ENCODE peak calls at places on chromosomes 7 and 10, in five cellular contexts. P is M059J; A is CMK; E is activated T-helper 1 cell treated with anti-CD3 and anti-CD28 coated beads, Interleukin-12 subunit alpha, Interleukin-12 subunit beta, Interleukin-2, Interleukin-4 antibody, amounts not matched to agents 30 ng/mL and 10 ng/mL and 1 ng/mL, durations not matched to agents 14 hours and 24 hours and 36 hours; F is A549. R is an unnamed sample.
A peak's percentile ranks its signal among the peaks of the same experiment; 100 is the strongest.

GRCh38 chr10:126618466-126618865 is 52.0 kb downstream of the C10orf90 start:
- DNase-seq in P (peak; percentile 24), A (no peak), E (no peak), F (no peak), R (no peak)

GRCh38 chr10:133326745-133327650 is 9.7 kb downstream of the CALY start:
- DNase-seq in P (peak; percentile 39), A (no peak), E (no peak), F (no peak), R (no peak)

GRCh38 chr10:21831986-21832735 is 171.4 kb downstream of the DNAJC1 start:
- DNase-seq in P (no peak), A (no peak), E (no peak), F (no peak), R (no peak)

GRCh38 chr7:95736635-95737034 is 35.7 kb upstream of the DYNC1I1 start:
- DNase-seq in P (no peak), A (no peak), E (no peak), F (no peak), R (no peak)

GRCh38 chr10:235921-236320 is 100.7 kb downstream of the ZMYND11 start:
- DNase-seq in P (no peak), A (no peak), E (no peak), F (no peak), R (no peak)

GRCh38 chr7:95687759-95688343 is 84.5 kb upstream of the DYNC1I1 start:
- DNase-seq in P (peak; percentile 51), A (no peak), E (no peak), F (peak; percentile 33), R (peak; percentile 41)

GRCh38 chr10:43681226-43681625 is 32.5 kb upstream of the ZNF32 start:
- DNase-seq in P (no peak), A (no peak), E (no peak), F (no peak), R (no peak)

GRCh38 chr10:21516270-21517131 is 9.0 kb downstream of the SKIDA1 start:
- DNase-seq in P (peak; percentile 57), A (no peak), E (peak; percentile 45), F (no peak), R (peak; percentile 70)

GRCh38 chr7:129093867-129094456 is 39.1 kb upstream of the TNPO3 start:
- DNase-seq in P (no peak), A (no peak), E (no peak), F (no peak), R (no peak)

GRCh38 chr7:149787428-149788299 is 14.3 kb upstream of the ZNF467 start:
- DNase-seq in P (no peak), A (no peak), E (no peak), F (peak; percentile 64), R (no peak)

GRCh38 chr10:73798927-73799563 is 12.4 kb downstream of the NDST2 start:
- DNase-seq in P (no peak), A (no peak), E (no peak), F (no peak), R (no peak)

GRCh38 chr10:8677642-8678041 is 623.2 kb downstream of the GATA3 start:
- DNase-seq in P (no peak), A (no peak), E (no peak), F (no peak), R (peak; percentile 53)

GRCh38 chr7:828793-829561 is 3.3 kb upstream of the SUN1 start:
- DNase-seq in P (no peak), A (no peak), E (no peak), F (no peak), R (no peak)

GRCh38 chr10:123301077-123301875 is 147.1 kb downstream of the BUB3 start:
- DNase-seq in P (peak; percentile 78), A (no peak), E (no peak), F (peak; percentile 59), R (peak; percentile 52)

GRCh38 chr10:114615600-114616007 is 42.5 kb downstream of the ABLIM1 start:
- DNase-seq in P (peak; percentile 46), A (no peak), E (no peak), F (no peak), R (peak; percentile 83)

GRCh38 chr7:55420535-55420934 is 55.4 kb downstream of the LANCL2 start:
- DNase-seq in P (peak; percentile 35), A (peak; percentile 41), E (no peak), F (no peak), R (no peak)

GRCh38 chr7:90594791-90595317 is 1.3 kb upstream of the CDK14 start:
- DNase-seq in P (peak; percentile 86), A (no peak), E (no peak), F (no peak), R (peak; percentile 53)

GRCh38 chr10:79345241-79346011 is 1.8 kb upstream of the PPIF start:
- DNase-seq in P (no peak), A (no peak), E (no peak), F (no peak), R (no peak)

GRCh38 chr7:131499801-131500200 is 56.6 kb downstream of the PODXL start:
- DNase-seq in P (no peak), A (no peak), E (no peak), F (no peak), R (no peak)

GRCh38 chr10:76647276-76647675 is 990.3 kb downstream of the KCNMA1 start:
- DNase-seq in P (peak; percentile 48), A (no peak), E (no peak), F (no peak), R (peak; percentile 20)

GRCh38 chr7:13107291-13107690 is 419.9 kb downstream of the ARL4A start:
- DNase-seq in P (no peak), A (no peak), E (no peak), F (no peak), R (no peak)

GRCh38 chr7:104007614-104008013 is 18.2 kb upstream of the RELN start:
- DNase-seq in P (no peak), A (no peak), E (no peak), F (no peak), R (no peak)

GRCh38 chr10:3783721-3784432 is 1.1 kb downstream of the KLF6 start:
- DNase-seq in P (peak; percentile 73), A (no peak), E (no peak), F (no peak), R (peak; percentile 63)

GRCh38 chr10:132632091-132632561 is 94.5 kb downstream of the INPP5A start:
- DNase-seq in P (no peak), A (no peak), E (no peak), F (no peak), R (no peak)

GRCh38 chr7:45082831-45083331 is 5.9 kb downstream of the NACAD start:
- DNase-seq in P (peak; percentile 32), A (no peak), E (no peak), F (no peak), R (no peak)

GRCh38 chr7:128030999-128031681 is at the start of gene LRRC4:
- DNase-seq in P (peak; percentile 64), A (no peak), E (no peak), F (no peak), R (no peak)

GRCh38 chr10:128151031-128151430 is 24.8 kb upstream of the MKI67 start:
- DNase-seq in P (no peak), A (no peak), E (no peak), F (no peak), R (no peak)

GRCh38 chr7:96481831-96482230 is 159.9 kb upstream of the SLC25A13 start:
- DNase-seq in P (no peak), A (no peak), E (no peak), F (no peak), R (no peak)

GRCh38 chr7:112302566-112302965 is 96.1 kb downstream of the ZNF277 start:
- DNase-seq in P (no peak), A (no peak), E (no peak), F (no peak), R (no peak)

GRCh38 chr7:45402480-45403218 is 171.5 kb upstream of the ADCY1 start:
- DNase-seq in P (peak; percentile 89), A (no peak), E (no peak), F (no peak), R (no peak)

GRCh38 chr7:103851357-103851756 is 138.1 kb downstream of the RELN start:
- DNase-seq in P (peak; percentile 15), A (no peak), E (no peak), F (no peak), R (peak; percentile 18)

GRCh38 chr10:54843085-54843646 is 42.1 kb upstream of the PCDH15 start:
- DNase-seq in P (no peak), A (no peak), E (no peak), F (no peak), R (no peak)

GRCh38 chr7:48250441-48250951 is 79.2 kb downstream of the ABCA13 start:
- DNase-seq in P (peak; percentile 81), A (no peak), E (no peak), F (no peak), R (peak; percentile 29)

GRCh38 chr7:129841465-129841864 is 111.3 kb downstream of the UBE2H start:
- DNase-seq in P (no peak), A (no peak), E (no peak), F (no peak), R (no peak)